ENCODE peak calls at places on chromosomes 16 and 17, in ten cellular contexts. L is thoracic aorta, F is neural crest cell, X is progenitor cell of endocrine pancreas, S is choroid plexus epithelial cell, Y is BJ, I is suprapubic skin, P is sigmoid colon, G is HFFc6, M is nephron progenitor cell. D is an unnamed sample.

GRCh38 chr17:76145231-76146052 is 4.4 kb upstream of the FOXJ1 start:
- DNase-seq in I (no peak), L (no peak), F (no peak), S (no peak), Y (no peak), X (no peak), P (peak; percentile 61), G (no peak), M (no peak), D (no peak)

GRCh38 chr16:56480776-56481467 is 29.6 kb downstream of the OGFOD1 start:
- DNase-seq in M (no peak), G (no peak), F (no peak), Y (no peak), X (no peak), P (no peak), S (no peak), L (no peak), I (no peak), D (no peak)

GRCh38 chr17:72587156-72587555 is 466.3 kb downstream of the SOX9 start:
- DNase-seq in F (no peak), G (no peak), P (no peak), L (no peak), I (no peak), X (no peak), S (peak; percentile 59), M (no peak), Y (no peak), D (no peak)

GRCh38 chr17:38703742-38704644 is 1.1 kb upstream of the MLLT6 start:
- DNase-seq in F (peak; percentile 72), G (no peak), X (peak; percentile 77), L (no peak), M (peak; percentile 84), I (peak; percentile 90), S (peak; percentile 27), Y (no peak), P (peak; percentile 90), D (peak; percentile 87)

GRCh38 chr17:64706224-64707076 is 44.3 kb upstream of the SMURF2 start:
- DNase-seq in I (no peak), F (no peak), Y (no peak), X (no peak), S (no peak), L (no peak), P (no peak), M (no peak), G (peak; percentile 87), D (no peak)

GRCh38 chr17:38339891-38340290 is 3.9 kb downstream of the GPR179 start:
- DNase-seq in S (no peak), G (no peak), L (no peak), M (no peak), Y (no peak), I (no peak), X (no peak), F (no peak), P (no peak), D (no peak)

GRCh38 chr17:31147507-31148202 is 52.9 kb downstream of the NF1 start:
- DNase-seq in G (no peak), X (no peak), Y (no peak), S (peak; percentile 52), P (no peak), F (no peak), L (no peak), M (no peak), I (no peak), D (no peak)

GRCh38 chr17:75231071-75231470 is 25.6 kb downstream of the NUP85 start:
- DNase-seq in F (no peak), L (no peak), I (no peak), G (no peak), Y (no peak), M (no peak), P (no peak), X (no peak), S (no peak), D (no peak)

GRCh38 chr17:59619313-59620063 is at the start of gene CLTC:
- DNase-seq in S (peak; percentile 99), I (peak; percentile 95), M (peak; percentile 91), G (peak; percentile 96), Y (peak; percentile 85), F (peak; percentile 86), L (peak; percentile 75), P (peak; percentile 97), X (peak; percentile 75), D (peak; percentile 92)

GRCh38 chr16:27745348-27745747 is 195.4 kb downstream of the KATNIP start:
- DNase-seq in M (no peak), F (no peak), L (no peak), G (peak; percentile 44), S (peak; percentile 30), P (no peak), X (no peak), I (no peak), Y (no peak), D (no peak)

GRCh38 chr17:54888254-54888653 is 12.4 kb upstream of the TOM1L1 start:
- DNase-seq in L (no peak), S (no peak), F (no peak), G (no peak), X (no peak), P (no peak), I (no peak), M (no peak), Y (no peak), D (no peak)

GRCh38 chr16:2519711-2520080 is 475 bp upstream of the AMDHD2 start:
- DNase-seq in F (no peak), P (peak; percentile 76), Y (no peak), X (no peak), S (no peak), M (no peak), G (no peak), I (no peak), L (no peak), D (no peak)

GRCh38 chr17:7834554-7834890 is 505 bp downstream of the KDM6B start:
- DNase-seq in F (no peak), L (no peak), Y (no peak), S (peak; percentile 33), M (peak; percentile 58), P (peak; percentile 89), I (peak; percentile 92), X (no peak), G (no peak), D (no peak)

GRCh38 chr17:37608369-37609169 is 649 bp downstream of the SYNRG start:
- DNase-seq in L (peak; percentile 5), P (no peak), X (peak; percentile 64), I (no peak), M (no peak), G (peak; percentile 9), Y (no peak), S (peak; percentile 54), F (peak; percentile 56), D (no peak)

GRCh38 chr17:82006468-82007227 is 16.0 kb downstream of the CENPX start:
- DNase-seq in Y (no peak), X (no peak), I (no peak), L (no peak), P (peak; percentile 86), G (peak; percentile 43), F (no peak), M (no peak), S (no peak), D (no peak)

DNA sequence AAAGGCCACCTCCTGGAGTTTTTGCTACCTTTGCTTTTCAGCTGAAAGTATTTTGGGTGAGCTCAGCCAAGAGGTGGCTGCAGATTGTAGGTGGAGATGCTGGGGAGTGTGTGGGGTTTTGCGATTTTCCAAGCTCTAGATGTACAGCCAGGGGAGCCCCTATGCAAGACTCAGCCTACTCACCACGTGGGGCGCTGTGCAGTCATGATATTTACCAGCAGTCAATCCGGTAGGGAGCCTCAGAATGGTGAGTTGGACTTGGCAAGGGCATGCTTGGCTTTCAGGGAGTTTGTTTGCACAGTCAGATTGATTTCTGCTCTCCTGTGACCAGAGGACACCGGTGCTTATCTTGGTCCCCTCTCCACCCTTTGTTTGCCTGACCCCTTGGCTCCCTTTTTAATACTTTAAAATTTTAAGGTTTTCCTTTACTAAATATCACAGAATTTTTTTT is 175.3 kb downstream of the UTP18 start:
- DNase-seq in P (no peak), Y (no peak), G (no peak), S (peak; percentile 6), X (peak; percentile 71), I (no peak), L (no peak), M (peak; percentile 62), F (peak; percentile 53), D (no peak)
- TF ChIP-seq CTCF in P (no peak), Y (peak; percentile 11), G (peak; percentile 36), S (peak; percentile 22), X (peak; percentile 81), I (no peak), L (no peak), M (peak; percentile 50), F (peak; percentile 62), D (peak; percentile 75)

DNA sequence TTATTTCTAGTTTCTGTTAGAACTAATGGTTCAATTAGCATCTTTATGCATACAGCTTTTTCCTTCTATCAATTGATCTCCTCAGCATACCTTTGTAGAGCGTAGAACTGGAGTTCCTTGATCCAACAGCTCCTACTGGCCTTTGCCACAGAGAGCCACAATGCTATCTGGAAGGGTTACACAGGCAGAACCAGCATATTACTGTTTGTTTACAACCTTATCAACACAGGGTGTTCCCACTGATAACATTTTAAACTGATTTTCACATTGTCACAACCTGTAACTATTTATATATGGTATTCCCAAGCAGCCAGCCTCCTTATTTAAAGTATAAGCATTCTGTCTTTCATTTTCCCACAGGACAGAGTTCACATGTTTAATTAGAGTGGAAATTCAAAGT is 382.2 kb downstream of the MAF start:
- DNase-seq in I (no peak), X (no peak), M (no peak), F (no peak), Y (no peak), P (no peak), S (no peak), G (no peak), L (no peak), D (no peak)
- TF ChIP-seq CTCF in I (no peak), X (no peak), M (no peak), F (no peak), Y (no peak), P (no peak), S (no peak), G (no peak), L (no peak), D (no peak)

DNA sequence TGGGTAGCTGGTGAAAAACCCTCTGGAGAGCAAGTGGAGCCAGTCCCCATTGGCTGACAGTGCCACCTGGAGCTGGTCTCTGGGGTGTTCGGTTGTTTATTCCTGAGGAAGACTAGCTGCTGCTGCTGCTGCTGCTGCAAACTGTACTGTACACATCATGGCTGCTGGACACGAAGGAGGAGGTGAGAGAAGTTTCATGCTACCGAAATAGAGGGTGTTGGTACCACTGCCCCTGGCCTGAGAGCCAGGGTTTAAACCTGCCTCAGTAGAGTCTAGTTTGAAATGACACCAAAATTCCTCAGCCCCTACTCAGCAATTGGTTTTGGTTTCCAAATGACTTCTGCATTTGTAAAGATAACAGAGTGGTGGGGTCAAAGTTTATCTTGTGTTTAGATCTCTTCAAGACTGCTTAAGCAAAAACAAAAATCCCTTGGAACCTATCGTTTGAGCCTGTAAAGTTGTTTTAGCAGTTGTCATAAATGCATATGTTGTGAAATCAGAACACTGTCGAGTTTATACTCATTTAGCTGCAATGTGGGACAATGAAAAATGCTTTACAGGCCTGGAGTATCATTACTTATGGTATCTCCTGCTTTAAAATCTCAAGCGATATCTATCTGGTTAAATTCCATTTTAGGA is 40.8 kb downstream of the CYB5B start:
- DNase-seq in X (no peak), Y (no peak), P (no peak), S (peak; percentile 60), L (no peak), G (peak; percentile 88), I (no peak), F (no peak), M (no peak), D (no peak)
- TF ChIP-seq CTCF in X (no peak), Y (no peak), P (no peak), S (peak; percentile 16), L (no peak), G (no peak), I (no peak), F (no peak), M (no peak), D (no peak)

GRCh38 chr16:86768999-86769398 is 190.7 kb downstream of the FOXL1 start:
- DNase-seq in G (no peak), L (no peak), F (no peak), X (no peak), P (peak; percentile 46), Y (no peak), I (no peak), M (no peak), S (no peak), D (no peak)
- TF ChIP-seq CTCF in G (no peak), L (no peak), F (no peak), X (no peak), P (no peak), Y (no peak), I (no peak), M (no peak), S (no peak), D (no peak)